ENCODE peak calls at places on chromosomes 13 and 19, in four cellular contexts. M is GM23338, T is Panc1, P is lung. Y is an unnamed sample.

GRCh38 chr13:20151612-20152011 is 9.2 kb downstream of the GJA3 start:
- DNase-seq in M (no peak), T (no peak), P (no peak), Y (no peak)

GRCh38 chr19:48695743-48696352 is at the start of gene FUT2:
- DNase-seq in M (peak; percentile 86), T (no peak), P (no peak), Y (no peak)

GRCh38 chr13:45537506-45537905 is 72.8 kb downstream of the COG3 start:
- DNase-seq in M (no peak), T (no peak), P (no peak), Y (no peak)

GRCh38 chr19:34173145-34173956 is 1.0 kb downstream of the LSM14A start:
- DNase-seq in M (peak; percentile 92), T (no peak), P (peak; percentile 41), Y (peak; percentile 49)

GRCh38 chr13:72097568-72097967 is 230.6 kb upstream of the DACH1 start:
- DNase-seq in M (no peak), T (no peak), P (no peak), Y (no peak)

GRCh38 chr13:39506559-39507390 is 96.2 kb downstream of the LHFPL6 start:
- DNase-seq in M (peak; percentile 43), T (no peak), P (no peak), Y (no peak)

GRCh38 chr19:50695251-50696064 is 24.1 kb downstream of the SHANK1 start:
- DNase-seq in M (peak; percentile 69), T (no peak), P (no peak), Y (no peak)

GRCh38 chr19:35118268-35119026 is 2.8 kb downstream of the FXYD3 start:
- DNase-seq in M (no peak), T (no peak), P (peak; percentile 83), Y (no peak)

GRCh38 chr19:368624-369020 is 24.0 kb upstream of the MIER2 start:
- DNase-seq in M (no peak), T (no peak), P (no peak), Y (no peak)

GRCh38 chr13:76383671-76384461 is 502.3 kb downstream of the KCTD12 start:
- DNase-seq in M (no peak), T (peak; percentile 17), P (peak; percentile 58), Y (no peak)

DNA sequence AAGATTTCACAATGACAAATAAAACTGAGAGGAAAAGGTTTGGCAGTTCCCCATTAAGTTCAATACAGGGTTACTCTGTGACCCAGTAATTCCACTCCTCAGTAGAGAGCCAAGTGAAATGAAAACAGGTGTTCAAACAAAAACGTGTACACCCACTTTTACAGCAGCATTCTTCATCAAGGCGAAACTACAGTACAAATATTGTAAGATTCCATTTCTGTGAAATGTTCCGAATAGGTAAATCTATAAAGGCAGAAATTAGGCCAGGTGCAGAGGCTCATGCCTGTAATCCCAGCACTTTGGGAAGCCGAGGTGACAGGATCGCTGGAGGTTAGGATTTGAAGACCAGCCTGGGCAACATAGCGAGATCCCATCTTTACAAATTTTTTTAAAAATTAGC is 8.9 kb upstream of the GDF15 start:
- DNase-seq in M (no peak), T (no peak), P (no peak), Y (no peak)
- H3K4me1 ChIP-seq in M (peaks cover 16% of the 10 kb centered on the region), T (peaks cover 44% of the 10 kb centered on the region), P (peaks cover 14% of the 10 kb centered on the region), Y (peaks cover 12% of the 10 kb centered on the region)

GRCh38 chr19:44912854-44913253 is 1.6 kb upstream of the APOC1 start:
- DNase-seq in M (no peak), T (no peak), P (no peak), Y (no peak)
- H3K4me1 ChIP-seq in M (peaks cover 22% of the 10 kb centered on the region), T (peaks cover 10% of the 10 kb centered on the region), P (peaks cover 11% of the 10 kb centered on the region), Y (peaks cover 7% of the 10 kb centered on the region)

GRCh38 chr13:110249326-110249725 is 57.6 kb downstream of the COL4A1 start:
- DNase-seq in M (no peak), T (no peak), P (peak; percentile 25), Y (no peak)
- H3K4me1 ChIP-seq in M (peaks cover 16% of the 10 kb centered on the region), T (no peaks in the 10 kb centered on the region), P (peaks cover 27% of the 10 kb centered on the region), Y (no peaks in the 10 kb centered on the region)

GRCh38 chr19:12779162-12779993 is 4.0 kb upstream of the HOOK2 start:
- DNase-seq in M (peak; percentile 46), T (no peak), P (no peak), Y (no peak)
- H3K4me1 ChIP-seq in M (peaks cover 25% of the 10 kb centered on the region), T (peaks cover 24% of the 10 kb centered on the region), P (peaks cover 27% of the 10 kb centered on the region), Y (peaks cover 65% of the 10 kb centered on the region)

GRCh38 chr13:43687038-43687437 is 99.7 kb downstream of the ENOX1 start:
- DNase-seq in M (no peak), T (no peak), P (no peak), Y (no peak)

GRCh38 chr13:43682698-43683097 is 104.1 kb downstream of the ENOX1 start:
- DNase-seq in M (no peak), T (no peak), P (no peak), Y (no peak)

GRCh38 chr13:43686557-43686956 is 100.2 kb downstream of the ENOX1 start:
- DNase-seq in M (no peak), T (no peak), P (no peak), Y (no peak)

GRCh38 chr13:43688230-43688907 is 98.4 kb downstream of the ENOX1 start:
- DNase-seq in M (no peak), T (no peak), P (no peak), Y (no peak)

DNA sequence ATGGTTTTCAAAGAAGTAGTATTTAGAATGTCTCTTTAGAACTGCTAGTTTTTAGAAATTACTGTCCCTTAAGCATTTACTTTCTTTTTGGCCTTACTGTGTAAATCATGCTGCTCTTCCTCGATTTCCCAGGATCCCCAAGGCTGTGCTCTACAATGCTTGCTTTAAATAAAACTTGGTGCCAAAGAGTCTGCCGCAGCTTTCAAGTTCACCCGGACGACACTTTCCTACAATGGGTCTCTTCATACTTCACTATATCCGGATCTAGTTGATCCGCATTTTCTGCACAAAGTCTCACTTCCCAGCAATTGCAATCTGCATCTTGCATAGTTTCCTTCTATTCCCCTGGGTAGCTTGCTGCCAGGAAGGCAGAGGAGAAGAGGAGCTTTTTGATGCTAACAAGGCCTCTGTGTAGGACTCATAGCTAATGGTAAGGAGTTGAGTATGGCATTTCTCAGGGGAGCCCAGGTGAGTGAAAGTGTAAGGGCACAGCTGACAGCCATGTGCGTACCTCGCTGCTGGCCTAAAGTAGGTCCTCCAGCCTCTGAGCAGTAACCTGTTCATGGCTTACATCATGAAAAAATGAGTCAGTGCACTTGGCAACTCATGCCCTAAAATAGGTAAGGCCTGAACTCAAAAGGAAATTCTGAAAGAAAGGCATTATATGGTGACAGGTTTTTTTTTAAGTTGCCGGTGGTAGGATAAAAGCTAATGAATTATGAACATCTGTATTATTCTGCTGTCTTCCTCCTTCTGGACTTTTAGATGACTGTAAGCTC is 101.6 kb downstream of the ENOX1 start:
- DNase-seq in M (no peak), T (no peak), P (no peak), Y (no peak)
- H3K4me1 ChIP-seq in M (peaks cover 10% of the 10 kb centered on the region), T (no peaks in the 10 kb centered on the region), P (no peaks in the 10 kb centered on the region), Y (no peaks in the 10 kb centered on the region)

GRCh38 chr13:95058680-95059079 is 242.6 kb downstream of the ABCC4 start:
- DNase-seq in M (no peak), T (no peak), P (no peak), Y (no peak)

GRCh38 chr13:95059306-95059705 is 241.9 kb downstream of the ABCC4 start:
- DNase-seq in M (peak; percentile 68), T (no peak), P (no peak), Y (no peak)

GRCh38 chr13:95056266-95056665 is 245.0 kb downstream of the ABCC4 start:
- DNase-seq in M (no peak), T (no peak), P (no peak), Y (no peak)

GRCh38 chr13:95060120-95060519 is 241.1 kb downstream of the ABCC4 start:
- DNase-seq in M (no peak), T (no peak), P (no peak), Y (no peak)
- H3K4me1 ChIP-seq in M (peaks cover 6% of the 10 kb centered on the region), T (no peaks in the 10 kb centered on the region), P (no peaks in the 10 kb centered on the region), Y (no peaks in the 10 kb centered on the region)

DNA sequence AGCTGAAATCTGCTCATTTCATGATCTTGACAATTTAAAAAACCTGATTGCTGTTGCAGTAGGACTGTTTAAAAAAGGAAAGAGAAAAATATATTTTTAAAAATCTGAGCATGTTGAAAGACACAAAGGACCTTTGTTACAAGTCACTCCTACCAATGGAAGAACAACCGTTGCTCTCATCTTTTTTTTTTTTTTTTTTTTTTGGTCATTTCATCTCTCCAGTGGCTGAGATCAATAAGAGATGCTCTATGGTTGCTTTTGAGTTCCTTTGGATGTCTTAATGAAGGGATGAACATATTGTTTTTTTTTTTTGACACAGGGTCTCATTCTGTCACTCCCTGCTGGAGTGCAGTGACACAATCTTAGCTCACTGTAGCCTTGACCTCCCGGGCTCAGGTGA is 29.2 kb downstream of the LRCH1 start:
- DNase-seq in M (no peak), T (no peak), P (no peak), Y (no peak)
- H3K4me1 ChIP-seq in M (peaks cover 20% of the 10 kb centered on the region), T (no peaks in the 10 kb centered on the region), P (peaks cover 10% of the 10 kb centered on the region), Y (peaks cover 23% of the 10 kb centered on the region)

DNA sequence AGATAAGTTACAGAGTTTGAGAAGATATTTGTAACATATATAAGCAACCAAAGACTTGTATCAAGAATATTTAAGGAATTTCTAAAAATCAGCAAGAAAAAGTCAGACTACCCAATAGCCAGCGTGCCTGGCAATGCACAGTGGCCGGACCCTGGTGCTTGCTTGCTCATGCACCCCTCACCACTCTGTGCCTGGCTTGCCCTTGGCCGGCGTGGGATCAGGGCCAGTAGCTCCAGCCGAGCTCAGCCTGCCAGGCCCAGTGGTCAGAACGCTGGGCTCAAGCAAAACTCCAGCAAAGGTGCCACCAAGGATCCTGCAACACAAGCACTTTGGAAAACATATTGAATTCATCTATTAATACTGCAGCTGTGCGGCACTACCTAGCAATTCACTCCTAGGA is 95.1 kb downstream of the KATNAL1 start:
- DNase-seq in M (no peak), T (no peak), P (no peak), Y (no peak)
- H3K4me1 ChIP-seq in M (no peaks in the 10 kb centered on the region), T (no peaks in the 10 kb centered on the region), P (no peaks in the 10 kb centered on the region), Y (no peaks in the 10 kb centered on the region)

GRCh38 chr19:18477974-18478373 is 40.0 kb upstream of the ISYNA1 start:
- DNase-seq in M (no peak), T (no peak), P (no peak), Y (no peak)

GRCh38 chr19:18477042-18477760 is 39.3 kb upstream of the ISYNA1 start:
- DNase-seq in M (peak; percentile 61), T (no peak), P (no peak), Y (no peak)

GRCh38 chr19:18481505-18482222 is 40.2 kb downstream of the ELL start:
- DNase-seq in M (no peak), T (no peak), P (no peak), Y (no peak)

GRCh38 chr19:18478545-18479311 is 40.8 kb upstream of the ISYNA1 start:
- DNase-seq in M (no peak), T (no peak), P (peak; percentile 82), Y (peak; percentile 16)

DNA sequence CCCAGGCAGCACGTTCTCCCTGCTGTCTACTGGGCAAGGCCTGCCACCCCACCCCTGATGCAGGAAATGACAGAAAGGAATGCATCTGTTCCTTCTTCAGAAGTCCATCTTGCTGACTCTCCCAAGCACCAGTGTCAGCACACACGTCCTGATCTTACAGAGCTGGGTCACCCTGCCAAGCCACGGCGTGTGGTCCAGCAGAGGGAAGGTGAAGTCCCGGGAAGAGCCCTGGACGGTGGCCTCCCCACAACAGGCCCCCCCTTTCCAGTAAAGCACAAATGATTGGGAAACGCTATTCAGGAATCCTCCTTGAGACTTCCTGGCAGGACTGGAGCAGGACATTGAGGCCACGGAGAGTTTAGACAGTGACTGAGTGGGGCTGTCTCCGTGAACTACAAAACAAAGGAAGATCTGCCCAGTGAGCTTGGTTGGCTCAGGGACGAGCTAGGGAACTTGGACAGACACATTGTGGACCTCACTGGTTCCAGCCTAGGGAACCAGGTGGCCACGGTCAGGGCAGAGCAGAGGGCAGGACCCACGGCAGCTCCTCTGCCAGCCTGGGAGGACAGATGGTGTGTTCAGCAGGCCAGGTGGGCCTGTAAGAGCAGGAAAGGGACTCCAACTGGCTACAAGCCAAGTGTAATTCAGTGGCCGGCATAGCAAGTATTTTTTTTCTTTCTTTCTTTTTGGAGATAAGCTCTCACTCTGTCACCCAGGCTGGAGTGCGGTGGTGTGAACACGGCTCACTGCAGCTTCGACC is 41.7 kb downstream of the ELL start:
- DNase-seq in M (no peak), T (no peak), P (no peak), Y (no peak)
- H3K4me1 ChIP-seq in M (no peaks in the 10 kb centered on the region), T (peaks cover 24% of the 10 kb centered on the region), P (peaks cover 47% of the 10 kb centered on the region), Y (peaks cover 49% of the 10 kb centered on the region)

Y was measured in CD4-positive, CD25-positive, alpha-beta regulatory T cell.